ENCODE peak calls at places on chromosomes 13 and 19, in seven cellular contexts. W is central memory CD4-positive, alpha-beta T cell; D is stimulated activated CD4-positive, alpha-beta T cell treated with anti-CD3 and anti-CD28 coated beads, Interleukin-2, amount 100 ng/mL, for 48 hours; C is RWPE1; O is sciatic nerve; X is substantia nigra; I is adipocyte. S is an unnamed sample.

GRCh38 chr13:85241045-85241444 is 558.2 kb downstream of the SLITRK6 start:
- DNase-seq in W (no peak), D (no peak), C (peak; percentile 53), O (no peak), X (no peak), I (peak; percentile 53), S (no peak)

GRCh38 chr19:19040417-19040816 is 7.0 kb downstream of the ARMC6 start:
- DNase-seq in W (no peak), D (no peak), C (no peak), O (peak; percentile 70), X (no peak), I (peak; percentile 94), S (no peak)

GRCh38 chr19:29484876-29485275 is 40.9 kb upstream of the VSTM2B start:
- DNase-seq in W (no peak), D (no peak), C (no peak), O (peak; percentile 27), X (no peak), I (no peak), S (no peak)

GRCh38 chr19:4909172-4909896 is at the start of gene UHRF1:
- DNase-seq in W (no peak), D (peak; percentile 73), C (peak; percentile 51), O (no peak), X (no peak), I (no peak), S (peak; percentile 66)

GRCh38 chr13:95156208-95156607 is 145.0 kb downstream of the ABCC4 start:
- DNase-seq in W (no peak), D (no peak), C (peak; percentile 6), O (no peak), X (no peak), I (peak; percentile 69), S (no peak)

GRCh38 chr19:41442473-41443360 is at the start of gene ERICH4:
- DNase-seq in W (no peak), D (no peak), C (no peak), O (peak; percentile 45), X (no peak), I (no peak), S (no peak)

GRCh38 chr19:13051581-13052165 is 51.0 kb downstream of the LYL1 start:
- DNase-seq in W (no peak), D (peak; percentile 16), C (peak; percentile 65), O (peak; percentile 85), X (no peak), I (peak; percentile 34), S (peak; percentile 99)

GRCh38 chr19:31350693-31351211 is 1.5 kb upstream of the TSHZ3 start:
- DNase-seq in W (no peak), D (no peak), C (no peak), O (peak; percentile 75), X (peak; percentile 31), I (peak; percentile 87), S (peak; percentile 19)

GRCh38 chr13:25463496-25463895 is 91.7 kb downstream of the ATP8A2 start:
- DNase-seq in W (no peak), D (no peak), C (peak; percentile 46), O (no peak), X (no peak), I (peak; percentile 48), S (no peak)

GRCh38 chr13:104442541-104442940 is 1376.3 kb upstream of the SLC10A2 start:
- DNase-seq in W (no peak), D (no peak), C (no peak), O (no peak), X (no peak), I (no peak), S (no peak)

GRCh38 chr13:53250272-53250875 is 221.8 kb downstream of the OLFM4 start:
- DNase-seq in W (peak; percentile 3), D (peak; percentile 3), C (peak; percentile 53), O (no peak), X (no peak), I (peak; percentile 88), S (no peak)

GRCh38 chr13:113584870-113585671 is 518 bp downstream of the TFDP1 start:
- DNase-seq in W (no peak), D (peak; percentile 29), C (peak; percentile 34), O (peak; percentile 55), X (no peak), I (peak; percentile 37), S (no peak)

GRCh38 chr13:50326746-50327145 is 311.5 kb downstream of the KCNRG start:
- DNase-seq in W (no peak), D (no peak), C (no peak), O (no peak), X (no peak), I (no peak), S (no peak)

GRCh38 chr13:106038752-106039151 is 496.7 kb downstream of the EFNB2 start:
- DNase-seq in W (no peak), D (no peak), C (peak; percentile 51), O (no peak), X (no peak), I (peak; percentile 58), S (no peak)

GRCh38 chr13:111480503-111480902 is 160.1 kb downstream of the TEX29 start:
- DNase-seq in W (no peak), D (no peak), C (no peak), O (peak; percentile 21), X (no peak), I (no peak), S (no peak)

S was measured in ELF-1.